ENCODE peak calls at places on chromosomes 3 and 15, in seven cellular contexts. E, C, D, A, H, V and N are unnamed samples.

GRCh38 chr15:94387854-94388441 is 156.6 kb downstream of the MCTP2 start:
- DNase-seq in H (no peak), A (no peak), V (no peak), D (no peak), C (no peak), E (no peak), N (no peak)

GRCh38 chr3:3443482-3443881 is 264.0 kb upstream of the CRBN start:
- DNase-seq in A (no peak), D (no peak), E (no peak), H (no peak), V (no peak), C (no peak), N (no peak)

GRCh38 chr15:40412095-40412759 is 6.6 kb downstream of the IVD start:
- DNase-seq in C (no peak), V (no peak), H (no peak), D (no peak), E (no peak), A (no peak), N (no peak)

GRCh38 chr3:18144571-18144970 is 280.6 kb downstream of the SATB1 start:
- DNase-seq in E (no peak), V (no peak), A (no peak), H (no peak), D (no peak), C (no peak), N (no peak)

GRCh38 chr3:126191246-126191645 is 10.9 kb upstream of the ALDH1L1 start:
- DNase-seq in V (no peak), D (no peak), H (no peak), A (no peak), E (no peak), C (no peak), N (no peak)

GRCh38 chr3:143070977-143071551 is 48.5 kb upstream of the CHST2 start:
- DNase-seq in V (no peak), E (no peak), A (no peak), H (no peak), D (peak; percentile 17), C (no peak), N (no peak)

GRCh38 chr3:187947927-187948682 is 202.8 kb upstream of the BCL6 start:
- DNase-seq in E (peak; percentile 72), H (no peak), V (no peak), D (no peak), C (peak; percentile 42), A (no peak), N (no peak)

GRCh38 chr15:98442379-98442833 is 205.9 kb upstream of the IGF1R start:
- DNase-seq in A (peak; percentile 57), E (no peak), H (no peak), D (peak; percentile 86), C (no peak), V (peak; percentile 30), N (no peak)

GRCh38 chr15:76235186-76235826 is 76.0 kb downstream of the ETFA start:
- DNase-seq in C (no peak), H (no peak), D (peak; percentile 43), A (peak; percentile 19), V (no peak), E (no peak), N (no peak)

GRCh38 chr3:186932281-186933181 is 2.2 kb downstream of the ST6GAL1 start:
- DNase-seq in E (peak; percentile 58), C (no peak), H (peak; percentile 69), A (no peak), V (peak; percentile 31), D (no peak), N (no peak)

GRCh38 chr3:127749787-127750225 is 72.5 kb downstream of the MGLL start:
- DNase-seq in C (no peak), V (no peak), A (no peak), E (no peak), D (no peak), H (no peak), N (peak; percentile 67)

GRCh38 chr3:126431103-126431534 is 36.4 kb downstream of the CFAP100 start:
- DNase-seq in H (no peak), E (no peak), D (no peak), C (no peak), A (no peak), V (no peak), N (no peak)

GRCh38 chr15:29676961-29677402 is 145.3 kb downstream of the TJP1 start:
- DNase-seq in H (no peak), A (no peak), E (no peak), D (no peak), V (no peak), C (no peak), N (no peak)

GRCh38 chr15:80850941-80851451 is 71.8 kb downstream of the CEMIP start:
- DNase-seq in E (no peak), A (peak; percentile 53), H (no peak), V (no peak), C (no peak), D (no peak), N (no peak)

GRCh38 chr3:187497037-187497436 is 128.9 kb downstream of the RTP4 start:
- DNase-seq in C (no peak), H (no peak), D (no peak), A (no peak), V (no peak), E (no peak), N (no peak)

GRCh38 chr3:46010519-46011113 is 15.0 kb upstream of the FYCO1 start:
- DNase-seq in A (no peak), V (no peak), H (no peak), E (no peak), C (no peak), D (no peak), N (no peak)

GRCh38 chr3:71931930-71932329 is 147.0 kb upstream of the PROK2 start:
- DNase-seq in D (no peak), C (no peak), A (no peak), V (no peak), E (no peak), H (no peak), N (no peak)

GRCh38 chr3:191356586-191357439 is 26.5 kb upstream of the UTS2B start:
- DNase-seq in A (peak; percentile 42), V (no peak), H (peak; percentile 65), C (peak; percentile 33), E (peak; percentile 16), D (peak; percentile 55), N (no peak)

GRCh38 chr3:189277711-189278110 is 105.9 kb downstream of the TPRG1 start:
- DNase-seq in A (no peak), D (no peak), E (no peak), V (no peak), C (no peak), H (no peak), N (no peak)

GRCh38 chr3:152270145-152270870 is 1.6 kb downstream of the MBNL1 start:
- DNase-seq in C (no peak), A (no peak), V (no peak), D (peak; percentile 61), H (no peak), E (no peak), N (no peak)

GRCh38 chr3:152365766-152366593 is 97.3 kb downstream of the MBNL1 start:
- DNase-seq in V (no peak), H (no peak), D (no peak), E (no peak), C (no peak), A (no peak), N (no peak)

DNA sequence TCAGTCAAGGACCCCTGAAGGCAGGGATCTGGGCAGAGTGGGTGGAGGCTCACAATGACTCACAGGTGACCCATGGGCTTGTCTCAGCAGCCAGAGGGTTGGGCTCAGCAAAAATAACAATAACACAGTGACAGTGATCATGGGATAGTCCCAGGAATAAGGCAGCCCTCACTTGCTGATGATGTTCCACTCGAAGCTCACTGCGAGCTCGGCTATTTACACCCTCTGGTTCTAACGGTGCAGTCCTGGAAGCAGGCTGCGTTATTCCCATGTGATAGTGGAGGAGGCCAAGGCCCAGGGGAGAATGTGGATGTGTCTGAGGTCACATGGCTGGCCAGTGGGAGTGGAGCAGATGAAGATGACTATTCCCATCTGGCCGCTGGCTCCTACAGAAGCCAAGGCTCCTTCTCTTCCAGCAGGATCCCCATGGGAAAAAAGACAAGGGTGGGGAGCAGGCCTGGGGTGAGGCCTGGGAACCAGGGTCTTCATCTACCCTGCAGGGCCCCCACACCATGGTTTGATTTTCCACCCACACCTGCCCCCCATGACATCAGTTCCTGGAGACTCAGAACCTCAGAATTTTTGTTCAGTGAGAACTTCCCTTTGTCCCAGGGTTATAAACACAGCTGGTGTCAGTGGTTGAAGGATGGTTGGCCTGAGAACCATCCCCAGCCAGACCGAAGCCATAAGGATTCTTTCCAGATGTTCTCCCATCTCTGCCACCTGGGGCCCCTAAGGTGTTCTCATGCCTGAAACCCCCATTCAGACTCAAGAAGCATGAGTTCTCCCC is 16.4 kb downstream of the CCDC33 start:
- DNase-seq in V (peak; percentile 29), H (no peak), C (no peak), D (no peak), A (no peak), E (peak; percentile 52), N (no peak)
- H3K27ac ChIP-seq in V (no peak overlapping the region), H (no peak overlapping the region), C (no peak overlapping the region), D (no peak overlapping the region), A (no peak overlapping the region), E (no peak overlapping the region), N (no peak overlapping the region)

DNA sequence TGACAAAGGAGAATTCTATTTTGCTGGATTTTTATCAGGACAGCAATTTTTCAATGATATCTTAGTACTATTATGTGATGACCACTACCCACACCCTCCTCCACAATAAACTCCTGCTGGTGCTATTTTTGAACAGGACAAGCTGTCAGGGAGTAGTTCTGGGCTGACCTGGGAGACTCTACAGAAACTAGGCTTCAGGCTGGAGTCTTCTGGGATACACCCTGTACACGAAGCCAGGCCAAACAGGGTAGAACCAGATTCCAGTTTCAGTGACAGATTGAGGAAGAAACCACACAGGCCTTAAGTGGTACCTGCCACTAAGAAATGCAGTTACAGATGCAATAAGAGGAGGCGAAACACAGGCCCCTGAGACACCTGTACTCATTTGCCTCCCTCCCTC is 12.8 kb downstream of the NMNAT3 start:
- DNase-seq in C (no peak), H (no peak), D (no peak), V (no peak), E (no peak), A (no peak), N (no peak)
- H3K4me3 ChIP-seq in C (no peak overlapping the region), H (no peak overlapping the region), D (no peak overlapping the region), V (no peak overlapping the region), E (no peak overlapping the region), A (no peak overlapping the region), N (no peak overlapping the region)

DNA sequence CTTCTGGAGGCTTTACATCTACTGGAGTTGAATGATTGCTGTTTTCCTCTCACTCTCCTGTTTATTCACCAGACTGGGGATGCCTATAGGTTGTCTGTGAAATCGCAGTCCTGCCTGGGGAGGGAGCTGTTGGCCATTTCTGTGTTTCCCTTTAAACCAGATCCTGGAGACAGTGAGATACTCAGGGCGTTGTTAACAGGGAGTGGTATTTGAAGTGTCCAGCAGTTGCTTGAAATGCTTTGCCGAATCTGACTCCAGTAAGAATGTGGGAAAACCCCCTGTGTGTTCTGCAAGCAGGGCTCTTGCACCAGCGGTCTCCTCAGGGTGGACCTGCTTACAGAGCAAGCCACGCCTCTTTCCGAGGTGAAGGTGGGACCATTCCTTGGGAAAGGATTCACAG is 4.3 kb upstream of the LRRK1 start:
- DNase-seq in E (no peak), C (no peak), H (peak; percentile 35), D (no peak), A (no peak), V (no peak), N (no peak)
- H3K36me3 ChIP-seq in E (no peaks in the 10 kb centered on the region), C (no peaks in the 10 kb centered on the region), H (no peaks in the 10 kb centered on the region), D (peaks cover 12% of the 10 kb centered on the region), A (peaks cover 5% of the 10 kb centered on the region), V (no peaks in the 10 kb centered on the region), N (no peaks in the 10 kb centered on the region)

DNA sequence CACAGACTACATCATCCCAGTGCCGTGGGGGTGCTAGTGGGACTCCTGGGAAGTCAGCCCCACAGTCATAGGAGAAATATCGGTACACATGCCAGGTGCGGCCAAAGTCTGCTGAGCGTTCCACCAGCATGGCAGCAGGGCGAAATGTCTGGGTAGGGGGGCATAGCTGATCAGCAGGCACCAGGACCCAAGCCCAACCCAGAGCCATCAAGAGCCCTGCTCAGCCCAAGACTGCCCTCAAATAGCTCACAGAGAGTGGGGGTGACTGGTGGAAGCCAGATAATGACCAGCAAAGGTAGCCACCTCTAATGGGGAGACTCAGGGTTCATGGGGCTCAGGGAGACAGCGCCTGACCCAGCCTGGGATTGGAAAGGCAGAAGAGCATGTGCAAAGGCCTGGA is 1.3 kb downstream of the LAMB2 start:
- DNase-seq in C (no peak), H (no peak), V (no peak), E (no peak), A (no peak), D (no peak), N (no peak)
- H3K27ac ChIP-seq in C (peak overlapping the region; percentile 94), H (peak overlapping the region; percentile 93), V (peak overlapping the region; percentile 81), E (peak overlapping the region; percentile 90), A (peak overlapping the region; percentile 89), D (no peak overlapping the region), N (peak overlapping the region; percentile 87)